ENCODE peak calls at places on chromosomes 12 and 14, in eight cellular contexts. V is ACHN; O is CD8-positive, alpha-beta T cell; U is GDM1; P is NCI-H1417; W is SIG-M5; Z is NCI-H1092 treated with DMSO at 0.1 percent for 48 hours; R is T-helper 9 cell. G is an unnamed sample.

GRCh38 chr14:69107407-69108003 is 45.4 kb downstream of the DCAF5 start:
- DNase-seq in O (no peak), U (peak; percentile 12), Z (peak; percentile 77), R (no peak), P (peak; percentile 82), V (peak; percentile 71), W (no peak), G (no peak)

GRCh38 chr12:55681142-55682077 is 26.3 kb downstream of the ITGA7 start:
- DNase-seq in V (peak; percentile 97), R (no peak), W (no peak), O (no peak), U (no peak), P (peak; percentile 43), Z (no peak), G (no peak)

GRCh38 chr12:54967461-54967860 is 17.1 kb downstream of the TESPA1 start:
- DNase-seq in V (no peak), R (no peak), Z (no peak), O (no peak), W (no peak), U (peak; percentile 47), P (peak; percentile 10), G (no peak)

GRCh38 chr14:68386446-68386845 is 406.4 kb downstream of the ZFP36L1 start:
- DNase-seq in P (no peak), U (no peak), R (no peak), Z (no peak), O (no peak), W (no peak), V (no peak), G (no peak)

GRCh38 chr14:61765225-61765943 is 3.2 kb downstream of the SNAPC1 start:
- DNase-seq in P (no peak), W (no peak), Z (no peak), V (no peak), O (no peak), R (no peak), U (no peak), G (no peak)

GRCh38 chr14:24851837-24852236 is 198.1 kb downstream of the STXBP6 start:
- DNase-seq in V (no peak), Z (no peak), U (no peak), P (no peak), R (no peak), W (no peak), O (no peak), G (no peak)

GRCh38 chr12:101172316-101172715 is 37.7 kb downstream of the SLC5A8 start:
- DNase-seq in Z (no peak), U (no peak), P (no peak), V (peak; percentile 48), R (no peak), O (no peak), W (no peak), G (no peak)

GRCh38 chr14:46580941-46581671 is 70.5 kb downstream of the RPL10L start:
- DNase-seq in U (peak; percentile 18), V (peak; percentile 54), R (no peak), W (no peak), P (peak; percentile 50), O (no peak), Z (peak; percentile 59), G (no peak)

GRCh38 chr12:13196302-13196921 is at the start of gene EMP1:
- DNase-seq in U (peak; percentile 45), V (peak; percentile 100), O (peak; percentile 10), Z (peak; percentile 37), P (no peak), R (peak; percentile 48), W (peak; percentile 21), G (peak; percentile 37)

GRCh38 chr12:8145754-8146415 is 10.9 kb upstream of the ZNF705A start:
- DNase-seq in U (no peak), W (no peak), R (no peak), Z (no peak), O (no peak), V (no peak), P (no peak), G (no peak)

GRCh38 chr14:69002069-69002468 is 23.0 kb upstream of the ACTN1 start:
- DNase-seq in U (no peak), P (no peak), R (no peak), W (no peak), V (no peak), O (no peak), Z (no peak), G (no peak)

GRCh38 chr12:75361408-75361807 is 26.9 kb downstream of the GLIPR1L1 start:
- DNase-seq in U (peak; percentile 2), Z (no peak), W (no peak), O (no peak), P (no peak), R (no peak), V (no peak), G (no peak)

GRCh38 chr14:99479160-99479902 is 1.3 kb downstream of the SETD3 start:
- DNase-seq in O (no peak), U (no peak), R (no peak), P (no peak), V (peak; percentile 22), W (no peak), Z (no peak), G (no peak)

GRCh38 chr14:102857444-102857843 is 65.0 kb upstream of the AMN start:
- DNase-seq in R (no peak), W (no peak), O (no peak), V (no peak), U (no peak), P (no peak), Z (no peak), G (no peak)

GRCh38 chr12:93571360-93571853 is 1.1 kb upstream of the SOCS2 start:
- DNase-seq in R (peak; percentile 55), O (peak; percentile 18), V (peak; percentile 82), W (no peak), Z (peak; percentile 49), P (no peak), U (peak; percentile 62), G (peak; percentile 66)

GRCh38 chr14:102295301-102295700 is 9.7 kb downstream of the MOK start:
- DNase-seq in V (peak; percentile 39), U (no peak), P (no peak), R (no peak), O (no peak), Z (no peak), W (no peak), G (no peak)

GRCh38 chr14:65277580-65278270 is 134.8 kb upstream of the FUT8 start:
- DNase-seq in W (no peak), R (no peak), O (no peak), U (no peak), P (no peak), V (no peak), Z (no peak), G (no peak)

GRCh38 chr12:116735951-116736599 is 1.8 kb downstream of the SPRING1 start:
- DNase-seq in V (no peak), W (no peak), P (no peak), R (no peak), O (no peak), Z (no peak), U (no peak), G (no peak)

GRCh38 chr12:9668141-9669018 is 1.1 kb upstream of the CLEC2D start:
- DNase-seq in V (no peak), U (no peak), W (no peak), Z (no peak), O (no peak), R (no peak), P (no peak), G (no peak)

GRCh38 chr12:103697912-103698751 is 111.1 kb downstream of the STAB2 start:
- DNase-seq in Z (no peak), W (no peak), O (no peak), V (no peak), P (no peak), R (no peak), U (no peak), G (no peak)

GRCh38 chr12:91871751-91872150 is 273.9 kb downstream of the BTG1 start:
- DNase-seq in Z (no peak), U (no peak), V (no peak), W (peak; percentile 20), O (no peak), R (no peak), P (no peak), G (no peak)

GRCh38 chr12:88944403-88944802 is 364.1 kb upstream of the KITLG start:
- DNase-seq in U (no peak), Z (no peak), R (no peak), O (no peak), W (no peak), V (peak; percentile 37), P (no peak), G (no peak)

GRCh38 chr14:67618617-67619063 is 1.1 kb upstream of the ARG2 start:
- DNase-seq in U (peak; percentile 56), P (peak; percentile 59), R (peak; percentile 0), Z (peak; percentile 61), O (no peak), W (peak; percentile 8), V (peak; percentile 75), G (no peak)

GRCh38 chr12:12622418-12622817 is 10.7 kb downstream of the CREBL2 start:
- DNase-seq in U (no peak), W (no peak), V (no peak), P (no peak), Z (no peak), R (no peak), O (no peak), G (no peak)

GRCh38 chr14:31207287-31207745 is 277 bp downstream of the HECTD1 start:
- DNase-seq in O (no peak), W (no peak), U (no peak), R (no peak), Z (no peak), P (peak; percentile 84), V (no peak), G (no peak)

GRCh38 chr14:89276424-89276975 is 140.5 kb downstream of the FOXN3 start:
- DNase-seq in P (no peak), W (no peak), R (no peak), V (peak; percentile 12), Z (no peak), U (peak; percentile 1), O (no peak), G (peak; percentile 79)

GRCh38 chr12:132464820-132465219 is 25.1 kb upstream of the FBRSL1 start:
- DNase-seq in O (no peak), W (no peak), U (no peak), Z (no peak), V (no peak), R (no peak), P (no peak), G (no peak)

GRCh38 chr12:63899396-63899795 is 54.9 kb downstream of the SRGAP1 start:
- DNase-seq in O (no peak), P (no peak), Z (no peak), R (no peak), W (no peak), V (no peak), U (no peak), G (no peak)

GRCh38 chr14:93688239-93688666 is 100.0 kb downstream of the PRIMA1 start:
- DNase-seq in P (no peak), R (no peak), W (no peak), O (no peak), Z (no peak), U (no peak), V (no peak), G (no peak)

GRCh38 chr14:23052182-23052623 is 5.1 kb downstream of the CDH24 start:
- DNase-seq in Z (no peak), U (no peak), R (no peak), W (no peak), P (no peak), O (no peak), V (no peak), G (no peak)

GRCh38 chr12:32727237-32727636 is 28.5 kb downstream of the YARS2 start:
- DNase-seq in R (no peak), Z (no peak), U (no peak), V (no peak), P (no peak), W (no peak), O (no peak), G (no peak)

GRCh38 chr12:26929590-26929989 is 8.2 kb downstream of the INTS13 start:
- DNase-seq in Z (no peak), R (no peak), P (no peak), V (no peak), W (no peak), O (no peak), U (no peak), G (no peak)

GRCh38 chr14:101625336-101626097 is 64.2 kb downstream of the DIO3 start:
- DNase-seq in V (no peak), O (no peak), Z (no peak), R (no peak), U (no peak), W (no peak), P (no peak), G (no peak)

GRCh38 chr14:74552623-74553022 is 59.1 kb downstream of the ISCA2 start:
- DNase-seq in U (no peak), Z (no peak), W (no peak), V (no peak), R (no peak), P (no peak), O (no peak), G (no peak)